ENCODE peak calls at places on chromosomes 6 and 20, in five cellular contexts. J is A549, W is Panc1, R is HCT116, K is GM12878. L is an unnamed sample.

GRCh38 chr6:133833905-133834304 is 55.0 kb upstream of the TCF21 start:
- DNase-seq in K (no peak), R (no peak), J (no peak), W (no peak), L (no peak)

GRCh38 chr20:36666181-36666740 is 20.3 kb upstream of the SLA2 start:
- DNase-seq in J (no peak), K (no peak), R (no peak), W (no peak), L (peak)

GRCh38 chr6:170423030-170423429 is 116.5 kb downstream of the FAM120B start:
- DNase-seq in R (no peak), W (no peak), K (no peak), J (no peak), L (no peak)

GRCh38 chr6:101597711-101598110 is 204.2 kb downstream of the GRIK2 start:
- DNase-seq in J (no peak), K (no peak), W (no peak), R (peak), L (no peak)

GRCh38 chr6:107633680-107634141 is 143.8 kb downstream of the SOBP start:
- DNase-seq in J (no peak), K (no peak), W (no peak), R (no peak), L (no peak)

GRCh38 chr6:25991785-25992412 is 29.3 kb downstream of the TRIM38 start:
- DNase-seq in J (peak), W (peak), K (peak), R (no peak), L (peak)

GRCh38 chr6:23611776-23612381 is 514.1 kb upstream of the NRSN1 start:
- DNase-seq in K (no peak), R (no peak), J (no peak), W (no peak), L (no peak)

GRCh38 chr6:154410619-154411044 is 54.0 kb upstream of the IPCEF1 start:
- DNase-seq in R (peak), K (no peak), W (peak), J (peak), L (no peak)

GRCh38 chr6:36432151-36432633 is 10.5 kb downstream of the PXT1 start:
- DNase-seq in K (no peak), R (no peak), W (no peak), J (no peak), L (no peak)

GRCh38 chr6:6717008-6717763 is 128.7 kb downstream of the LY86 start:
- DNase-seq in K (no peak), R (no peak), W (no peak), J (no peak), L (no peak)

GRCh38 chr20:63529861-63530787 is 7.1 kb downstream of the PTK6 start:
- DNase-seq in R (no peak), J (no peak), K (no peak), W (no peak), L (no peak)

GRCh38 chr20:40997116-40997515 is 31.5 kb upstream of the TOP1 start:
- DNase-seq in K (no peak), R (no peak), W (no peak), J (no peak), L (no peak)

GRCh38 chr20:47205577-47206123 is 150.8 kb downstream of the ZMYND8 start:
- DNase-seq in J (peak), K (peak), W (no peak), R (peak), L (peak)

GRCh38 chr6:41399424-41399823 is 64.0 kb downstream of the NCR2 start:
- DNase-seq in J (no peak), K (no peak), W (no peak), R (no peak), L (no peak)

GRCh38 chr20:7722564-7722963 is 217.7 kb downstream of the HAO1 start:
- DNase-seq in K (no peak), R (no peak), J (no peak), W (no peak), L (no peak)

GRCh38 chr6:44051516-44051915 is 75.7 kb downstream of the MRPL14 start:
- DNase-seq in K (no peak), W (no peak), R (no peak), J (no peak), L (no peak)

GRCh38 chr6:150840185-150840584 is 25.3 kb upstream of the MTHFD1L start:
- DNase-seq in K (no peak), R (no peak), W (no peak), J (no peak), L (no peak)

GRCh38 chr6:107489636-107490567 is at the start of gene SOBP:
- DNase-seq in K (no peak), W (no peak), J (peak), R (no peak), L (no peak)

GRCh38 chr6:56440551-56440981 is 193.2 kb upstream of the COL21A1 start:
- DNase-seq in K (no peak), W (no peak), R (no peak), J (no peak), L (no peak)
- TF ChIP-seq REST in K (no peak), W (no peak), R (no peak), J (no peak), L (no peak)

GRCh38 chr20:33862709-33863403 is 51.7 kb downstream of the CHMP4B start:
- DNase-seq in W (no peak), K (no peak), R (no peak), J (peak), L (no peak)
- TF ChIP-seq CTCF in W (peak), K (peak), R (peak), J (peak), L (peak)

DNA sequence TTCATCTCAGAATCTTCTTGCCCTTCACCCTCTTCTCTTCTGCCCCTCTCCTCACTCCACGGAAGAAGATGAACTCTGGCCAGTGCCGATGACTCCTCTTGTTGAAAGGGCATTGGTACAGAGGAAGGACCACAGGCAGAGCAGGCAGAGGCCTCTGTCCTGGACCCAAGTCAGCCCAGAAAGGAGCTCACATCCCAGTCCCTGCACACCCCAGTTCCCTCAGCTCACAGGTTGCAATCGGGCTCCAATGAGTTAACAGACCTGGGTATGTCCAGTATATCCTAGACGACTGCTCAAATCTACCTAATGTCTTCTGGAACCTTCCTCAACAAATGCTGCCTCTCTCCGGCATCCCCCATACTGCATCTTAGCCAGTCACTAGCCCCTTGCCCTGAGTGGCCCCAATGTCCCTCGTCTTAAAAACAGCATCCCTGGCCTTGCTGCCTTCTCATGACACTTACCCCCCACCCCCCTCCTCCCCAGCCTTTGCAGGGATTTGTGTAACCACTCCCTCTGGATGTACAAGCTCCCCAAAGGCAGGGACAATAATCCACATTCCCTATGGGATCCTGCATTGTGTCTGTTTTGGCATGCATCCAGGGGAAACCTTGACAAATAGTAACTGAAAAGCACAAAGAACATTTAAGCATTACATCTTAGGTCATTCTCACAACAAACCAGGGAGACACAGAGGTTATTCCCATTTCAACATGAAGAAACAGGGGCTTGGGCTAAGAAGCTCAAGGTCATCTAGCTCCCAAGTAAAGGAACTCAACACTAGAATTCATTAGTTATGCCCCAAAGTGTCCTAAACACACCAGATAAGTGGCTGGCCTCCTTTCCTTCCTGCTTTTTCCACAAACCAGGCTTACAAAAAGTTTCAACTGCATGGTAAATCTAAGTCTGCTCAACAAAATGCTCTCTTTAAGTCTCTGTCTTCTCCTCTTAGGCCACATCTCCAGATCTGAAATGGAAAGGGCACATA is 45.1 kb downstream of the TRERF1 start:
- DNase-seq in K (no peak), J (no peak), R (no peak), W (no peak), L (no peak)
- H3K27ac ChIP-seq in K (no peak), J (no peak), R (peak), W (peak), L (no peak)

GRCh38 chr6:163572612-163573011 is 158.1 kb downstream of the QKI start:
- DNase-seq in K (no peak), R (no peak), W (no peak), J (peak), L (no peak)
- TF ChIP-seq REST in K (no peak), R (no peak), W (no peak), J (no peak), L (no peak)